ENCODE peak calls at places on chromosome 1, in four cellular contexts. One of them, this sample, is unnamed.

GRCh38 chr1:108896160-108897150 is 19.7 kb downstream of the GPSM2 start:
- DNase-seq in progenitor cell of endocrine pancreas: no peak
- DNase-seq in adipocyte: peak
- DNase-seq in astrocyte of the hippocampus: peak
- DNase-seq in this sample: no peak

GRCh38 chr1:34985063-34985770 is at the start of gene TMEM35B:
- DNase-seq in adipocyte: peak
- DNase-seq in progenitor cell of endocrine pancreas: peak
- DNase-seq in astrocyte of the hippocampus: peak
- DNase-seq in this sample: peak

GRCh38 chr1:8746554-8746953 is 70.9 kb downstream of the RERE start:
- DNase-seq in progenitor cell of endocrine pancreas: no peak
- DNase-seq in astrocyte of the hippocampus: no peak
- DNase-seq in adipocyte: peak
- DNase-seq in this sample: no peak

GRCh38 chr1:225979421-225979820 is 19.7 kb downstream of the SDE2 start:
- DNase-seq in astrocyte of the hippocampus: no peak
- DNase-seq in adipocyte: no peak
- DNase-seq in progenitor cell of endocrine pancreas: no peak
- DNase-seq in this sample: no peak

GRCh38 chr1:236160540-236161127 is 18.3 kb downstream of the GPR137B start:
- DNase-seq in astrocyte of the hippocampus: no peak
- DNase-seq in progenitor cell of endocrine pancreas: no peak
- DNase-seq in adipocyte: no peak
- DNase-seq in this sample: no peak

GRCh38 chr1:172287207-172287606 is 133.3 kb upstream of the C1orf105 start:
- DNase-seq in progenitor cell of endocrine pancreas: no peak
- DNase-seq in astrocyte of the hippocampus: peak
- DNase-seq in adipocyte: peak
- DNase-seq in this sample: no peak

GRCh38 chr1:214957330-214958137 is 125.0 kb upstream of the KCNK2 start:
- DNase-seq in astrocyte of the hippocampus: peak
- DNase-seq in adipocyte: peak
- DNase-seq in progenitor cell of endocrine pancreas: no peak
- DNase-seq in this sample: no peak

GRCh38 chr1:8083739-8084484 is 57.8 kb upstream of the ERRFI1 start:
- DNase-seq in astrocyte of the hippocampus: no peak
- DNase-seq in adipocyte: peak
- DNase-seq in progenitor cell of endocrine pancreas: no peak
- DNase-seq in this sample: no peak

GRCh38 chr1:176691251-176692228 is 228.6 kb downstream of the PAPPA2 start:
- DNase-seq in progenitor cell of endocrine pancreas: no peak
- DNase-seq in adipocyte: peak
- DNase-seq in astrocyte of the hippocampus: peak
- DNase-seq in this sample: no peak

GRCh38 chr1:147389532-147390184 is 147.2 kb downstream of the CHD1L start:
- DNase-seq in astrocyte of the hippocampus: peak
- DNase-seq in adipocyte: peak
- DNase-seq in progenitor cell of endocrine pancreas: no peak
- DNase-seq in this sample: no peak

GRCh38 chr1:170261669-170262068 is 115.9 kb downstream of the NTMT2 start:
- DNase-seq in adipocyte: peak
- DNase-seq in progenitor cell of endocrine pancreas: no peak
- DNase-seq in astrocyte of the hippocampus: no peak
- DNase-seq in this sample: no peak

GRCh38 chr1:36884029-36884701 is 150.2 kb downstream of the GRIK3 start:
- DNase-seq in astrocyte of the hippocampus: no peak
- DNase-seq in progenitor cell of endocrine pancreas: no peak
- DNase-seq in adipocyte: no peak
- DNase-seq in this sample: no peak

GRCh38 chr1:222167111-222167510 is 380.8 kb downstream of the HHIPL2 start:
- DNase-seq in astrocyte of the hippocampus: peak
- DNase-seq in adipocyte: peak
- DNase-seq in progenitor cell of endocrine pancreas: peak
- DNase-seq in this sample: no peak

GRCh38 chr1:161702250-161702649 is 4.8 kb upstream of the FCRLA start:
- DNase-seq in astrocyte of the hippocampus: no peak
- DNase-seq in adipocyte: no peak
- DNase-seq in progenitor cell of endocrine pancreas: no peak
- DNase-seq in this sample: no peak

GRCh38 chr1:154420172-154420571 is 15.0 kb downstream of the IL6R start:
- DNase-seq in progenitor cell of endocrine pancreas: no peak
- DNase-seq in astrocyte of the hippocampus: peak
- DNase-seq in adipocyte: peak
- DNase-seq in this sample: no peak

GRCh38 chr1:43272576-43273571 is 3.1 kb downstream of the TMEM125 start:
- DNase-seq in adipocyte: no peak
- DNase-seq in progenitor cell of endocrine pancreas: no peak
- DNase-seq in astrocyte of the hippocampus: no peak
- DNase-seq in this sample: no peak

This sample was measured in mesothelial cell of epicardium.